ENCODE peak calls at places on chromosomes 5 and 9, in five cellular contexts. Q is right lobe of liver, Z is heart left ventricle, E is uterus, U is PC-3. F is an unnamed sample.

GRCh38 chr5:135691116-135691515 is 112.3 kb upstream of the CXCL14 start:
- DNase-seq in Z (no peak), Q (no peak), U (no peak), E (no peak), F (no peak)

GRCh38 chr5:153508700-153509099 is 18.2 kb downstream of the GRIA1 start:
- DNase-seq in E (no peak), Q (no peak), Z (no peak), U (no peak), F (no peak)

GRCh38 chr9:113290052-113290607 is 13.0 kb downstream of the RNF183 start:
- DNase-seq in E (no peak), Q (no peak), U (no peak), Z (no peak), F (no peak)

GRCh38 chr5:123460296-123460729 is 37.1 kb upstream of the CEP120 start:
- DNase-seq in U (peak; percentile 9), Z (no peak), E (no peak), Q (no peak), F (no peak)

GRCh38 chr9:19641046-19641445 is 147.8 kb downstream of the SLC24A2 start:
- DNase-seq in Q (no peak), Z (no peak), E (no peak), U (peak; percentile 3), F (peak; percentile 29)

GRCh38 chr5:115209279-115209678 is 39.6 kb upstream of the TRIM36 start:
- DNase-seq in Z (peak; percentile 19), E (no peak), Q (no peak), U (no peak), F (peak; percentile 5)

GRCh38 chr5:123180178-123180577 is 91.1 kb downstream of the PRDM6 start:
- DNase-seq in U (no peak), Q (peak; percentile 81), Z (no peak), E (no peak), F (no peak)

GRCh38 chr9:78053627-78054026 is 22.0 kb upstream of the GNAQ start:
- DNase-seq in U (no peak), E (no peak), Q (no peak), Z (no peak), F (no peak)

GRCh38 chr9:113514061-113514460 is 50.5 kb downstream of the RGS3 start:
- DNase-seq in U (no peak), Z (no peak), Q (no peak), E (no peak), F (no peak)

GRCh38 chr9:72476617-72477375 is 44.6 kb upstream of the TMC1 start:
- DNase-seq in U (peak; percentile 97), E (no peak), Q (no peak), Z (no peak), F (no peak)

GRCh38 chr5:1105350-1106265 is 6.3 kb downstream of the SLC12A7 start:
- DNase-seq in E (no peak), Z (no peak), U (no peak), Q (peak; percentile 93), F (no peak)

GRCh38 chr9:124306098-124306735 is 48.5 kb downstream of the NEK6 start:
- DNase-seq in Q (no peak), Z (no peak), U (peak; percentile 61), E (no peak), F (no peak)

GRCh38 chr9:17519761-17520160 is 59.1 kb upstream of the SH3GL2 start:
- DNase-seq in Q (no peak), Z (no peak), E (no peak), U (peak; percentile 14), F (no peak)

GRCh38 chr9:104872959-104873850 is 54.8 kb downstream of the ABCA1 start:
- DNase-seq in E (peak; percentile 61), Q (peak; percentile 71), U (peak; percentile 88), Z (peak; percentile 26), F (no peak)

GRCh38 chr9:130186839-130187522 is 14.8 kb downstream of the NCS1 start:
- DNase-seq in Q (no peak), E (peak; percentile 58), Z (no peak), U (peak; percentile 75), F (peak; percentile 80)

GRCh38 chr5:147858520-147858919 is 20.0 kb upstream of the SCGB3A2 start:
- DNase-seq in Z (no peak), Q (no peak), U (no peak), E (no peak), F (no peak)

GRCh38 chr9:71758785-71759184 is 9.5 kb downstream of the CEMIP2 start:
- DNase-seq in Z (no peak), U (peak; percentile 83), Q (no peak), E (no peak), F (no peak)

GRCh38 chr5:139482050-139482889 is at the start of gene STING1:
- DNase-seq in E (peak; percentile 78), Q (peak; percentile 65), U (peak; percentile 97), Z (peak; percentile 84), F (peak; percentile 28)

GRCh38 chr9:117101003-117101402 is 313.9 kb downstream of the ASTN2 start:
- DNase-seq in U (no peak), Q (no peak), E (no peak), Z (no peak), F (no peak)

DNA sequence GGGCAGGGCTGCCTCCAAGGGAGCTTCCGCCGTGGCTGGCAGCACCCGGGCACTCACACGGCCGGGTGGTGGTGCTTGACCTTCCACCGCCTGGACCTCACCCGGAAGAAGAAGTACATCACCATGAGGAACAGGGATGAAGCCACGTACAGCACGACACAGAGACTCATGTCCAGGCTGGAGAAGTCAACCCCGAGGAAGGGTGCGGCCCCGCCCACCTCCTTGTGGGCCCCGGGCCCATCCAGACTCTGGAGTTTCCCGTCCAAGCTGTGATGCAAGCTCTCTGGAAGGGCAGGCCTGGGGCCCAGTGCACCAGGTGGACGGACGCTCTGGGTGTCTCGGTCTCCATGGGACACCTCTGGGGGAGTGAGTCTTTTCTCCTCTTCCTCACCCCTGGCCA is 3.7 kb upstream of the LHX3 start:
- DNase-seq in E (no peak), U (no peak), Q (no peak), Z (no peak), F (no peak)
- H3K27ac ChIP-seq in E (no peak overlapping the region), U (no peak overlapping the region), Q (no peak overlapping the region), Z (no peak overlapping the region), F (no peak overlapping the region)

GRCh38 chr5:96333397-96333790 is 99.7 kb downstream of the PCSK1 start:
- DNase-seq in E (no peak), Z (no peak), U (no peak), Q (no peak), F (no peak)

GRCh38 chr5:96336351-96336985 is 96.6 kb downstream of the PCSK1 start:
- DNase-seq in E (peak; percentile 42), U (peak; percentile 85), Q (peak; percentile 81), Z (peak; percentile 59), F (peak; percentile 50)

GRCh38 chr5:96338089-96338488 is 95.0 kb downstream of the PCSK1 start:
- DNase-seq in E (no peak), U (no peak), Q (no peak), Z (no peak), F (no peak)

GRCh38 chr5:96337048-96337781 is 95.8 kb downstream of the PCSK1 start:
- DNase-seq in U (no peak), E (no peak), Q (no peak), Z (no peak), F (no peak)

DNA sequence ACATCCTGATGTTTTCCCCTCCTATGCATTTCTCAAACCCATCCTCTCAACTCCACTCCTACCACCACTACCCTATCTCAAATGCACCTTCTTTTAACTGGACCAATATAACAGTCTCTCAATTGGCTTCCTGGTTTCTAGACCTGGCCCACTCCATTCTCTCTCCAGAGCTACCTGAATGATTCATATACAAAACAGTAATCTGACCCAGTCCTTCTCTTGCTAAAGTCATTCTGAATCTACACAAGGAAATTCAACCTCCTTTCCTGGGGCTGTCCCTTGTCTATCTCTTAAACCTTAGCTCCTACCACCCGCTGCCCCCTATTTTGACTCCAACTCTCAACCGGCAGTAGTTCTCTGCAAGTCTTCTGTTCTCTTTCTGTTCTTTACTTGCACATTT is 97.2 kb downstream of the PCSK1 start:
- DNase-seq in Q (no peak), Z (no peak), E (no peak), U (peak; percentile 64), F (no peak)
- H3K27ac ChIP-seq in Q (peak overlapping the region; percentile 14), Z (no peak overlapping the region), E (no peak overlapping the region), U (peak overlapping the region; percentile 82), F (peak overlapping the region; percentile 16)

GRCh38 chr5:38670066-38670465 is 113.6 kb upstream of the LIFR start:
- DNase-seq in Z (no peak), Q (no peak), E (no peak), U (no peak), F (no peak)

GRCh38 chr5:38667499-38667776 is 111.0 kb upstream of the LIFR start:
- DNase-seq in Q (no peak), E (no peak), U (no peak), Z (no peak), F (no peak)

GRCh38 chr5:38663276-38663675 is 106.8 kb upstream of the LIFR start:
- DNase-seq in Q (no peak), Z (no peak), E (no peak), U (no peak), F (no peak)

GRCh38 chr5:38670878-38671277 is 114.4 kb upstream of the LIFR start:
- DNase-seq in Z (no peak), E (no peak), Q (no peak), U (no peak), F (no peak)

DNA sequence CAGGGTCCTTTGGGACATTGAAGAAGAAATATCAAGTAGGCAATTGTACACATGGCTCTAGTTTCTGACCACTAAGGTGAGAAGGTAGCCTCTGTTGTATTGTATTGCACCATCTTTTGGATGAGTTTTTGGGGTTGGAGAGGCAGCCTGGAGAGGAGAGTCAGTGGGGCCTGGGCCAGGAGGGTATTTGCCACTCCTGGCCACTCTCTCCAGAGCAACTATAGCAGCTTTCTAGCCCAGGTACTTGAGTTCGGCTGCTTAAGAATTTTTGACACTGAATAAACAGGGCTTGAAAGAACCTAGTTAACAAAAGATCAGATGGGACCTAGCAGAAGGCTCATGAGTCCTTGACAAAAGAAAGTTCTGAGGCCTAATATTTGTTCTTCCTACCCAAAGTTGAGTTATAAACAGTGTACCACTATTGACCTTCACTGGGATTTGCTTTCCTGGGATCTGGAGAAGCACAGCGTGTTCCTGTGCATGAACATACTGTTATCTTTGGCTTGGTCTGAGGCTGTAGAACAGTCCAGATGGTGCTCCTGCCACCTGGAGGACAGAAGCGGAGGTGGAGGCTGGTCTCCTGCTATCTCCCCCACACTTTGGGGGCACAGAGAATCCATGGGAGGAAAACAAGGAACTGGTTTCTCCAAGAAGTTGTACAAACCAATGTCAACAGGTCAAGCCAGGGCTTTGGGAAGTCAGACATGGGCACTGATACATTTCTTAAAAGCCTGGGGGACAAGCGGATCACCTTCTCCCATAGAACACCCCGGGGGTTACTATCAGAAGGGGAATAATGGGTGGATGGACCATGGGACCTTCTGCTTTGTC is 110.4 kb upstream of the LIFR start:
- DNase-seq in U (peak; percentile 45), Z (peak; percentile 32), Q (peak; percentile 46), E (no peak), F (no peak)
- H3K27ac ChIP-seq in U (no peak overlapping the region), Z (no peak overlapping the region), Q (no peak overlapping the region), E (no peak overlapping the region), F (no peak overlapping the region)

DNA sequence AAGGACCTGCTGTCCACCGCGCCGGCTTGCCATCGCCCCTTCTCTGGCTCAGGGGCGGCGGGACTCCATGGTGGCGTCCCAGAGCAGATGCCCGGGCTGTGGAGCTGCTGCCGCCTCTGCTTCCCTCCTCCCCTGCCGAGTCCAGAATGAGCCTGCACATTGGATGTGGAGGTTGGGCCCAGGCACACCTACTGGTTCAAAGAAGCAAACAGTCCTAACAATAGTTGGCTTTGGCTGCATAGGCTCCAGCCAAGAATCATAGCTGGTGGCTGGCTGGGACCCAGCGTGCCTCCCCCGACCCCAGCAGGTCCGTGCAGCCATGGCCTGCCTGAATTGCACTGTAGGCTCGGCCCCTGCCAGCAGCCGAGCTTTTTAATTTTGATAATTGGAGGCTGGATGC is 25.8 kb downstream of the ADAMTSL2 start:
- DNase-seq in Z (peak; percentile 56), Q (no peak), U (no peak), E (no peak), F (no peak)
- H3K27ac ChIP-seq in Z (no peak overlapping the region), Q (no peak overlapping the region), U (no peak overlapping the region), E (no peak overlapping the region), F (no peak overlapping the region)

GRCh38 chr5:158511454-158511853 is 588.3 kb downstream of the EBF1 start:
- DNase-seq in Z (no peak), U (no peak), E (no peak), Q (no peak), F (no peak)
- H3K27ac ChIP-seq in Z (no peak overlapping the region), U (no peak overlapping the region), E (no peak overlapping the region), Q (no peak overlapping the region), F (no peak overlapping the region)

F was measured in caudate nucleus.